ENCODE peak calls at places on chromosomes 12 and 14, in ten cellular contexts. W is astrocyte, F is RPMI7951, Q is heart left ventricle, S is endothelial cell, P is lower lobe of right lung, R is NCI-H524, O is NCI-H1092, D is D721Med, Y is bronchial epithelial cell. A is an unnamed sample.

GRCh38 chr14:34920339-34920738 is 45.2 kb upstream of the BAZ1A start:
- DNase-seq in D (no peak), W (peak; percentile 7), Q (no peak), R (no peak), S (no peak), P (no peak), Y (no peak), O (no peak), F (peak; percentile 13), A (no peak)

GRCh38 chr12:117502633-117503032 is 141.2 kb upstream of the NOS1 start:
- DNase-seq in Q (no peak), Y (no peak), R (no peak), F (no peak), O (no peak), P (no peak), W (no peak), S (no peak), D (no peak), A (no peak)

GRCh38 chr14:30608533-30609006 is 13.5 kb upstream of the SCFD1 start:
- DNase-seq in F (peak; percentile 24), Y (peak; percentile 61), Q (no peak), O (no peak), D (no peak), P (no peak), W (peak; percentile 48), S (no peak), R (peak; percentile 73), A (no peak)

GRCh38 chr14:96192975-96193805 is 11.4 kb upstream of the BDKRB2 start:
- DNase-seq in O (peak; percentile 6), R (no peak), P (no peak), S (no peak), Q (no peak), D (no peak), Y (no peak), W (peak; percentile 15), F (no peak), A (no peak)

GRCh38 chr14:103880334-103880985 is 33.1 kb upstream of the PPP1R13B start:
- DNase-seq in F (peak; percentile 78), Q (peak; percentile 75), P (peak; percentile 90), D (no peak), R (no peak), Y (peak; percentile 26), S (no peak), O (peak; percentile 36), W (peak; percentile 53), A (peak; percentile 87)

GRCh38 chr14:91354221-91354916 is 63.3 kb downstream of the CCDC88C start:
- DNase-seq in S (no peak), O (no peak), D (no peak), P (no peak), W (peak; percentile 65), Y (no peak), R (peak; percentile 86), Q (no peak), F (no peak), A (no peak)

GRCh38 chr12:76449572-76449971 is 101.4 kb upstream of the BBS10 start:
- DNase-seq in F (peak; percentile 57), R (no peak), Q (no peak), S (no peak), D (no peak), Y (peak; percentile 91), W (peak; percentile 60), O (no peak), P (no peak), A (no peak)

GRCh38 chr14:68676511-68676943 is 116.3 kb downstream of the ZFP36L1 start:
- DNase-seq in O (no peak), S (no peak), Y (peak; percentile 99), Q (no peak), R (no peak), P (no peak), D (no peak), W (no peak), F (no peak), A (no peak)

GRCh38 chr12:59660148-59660547 is 64.3 kb downstream of the SLC16A7 start:
- DNase-seq in Q (no peak), Y (no peak), W (no peak), O (no peak), P (no peak), S (no peak), F (no peak), D (no peak), R (no peak), A (no peak)

GRCh38 chr12:105466231-105466900 is 135.9 kb downstream of the C12orf75 start:
- DNase-seq in S (no peak), O (no peak), P (no peak), F (no peak), W (no peak), R (no peak), Q (no peak), D (no peak), Y (no peak), A (no peak)

GRCh38 chr12:85279449-85280137 is 427 bp upstream of the ALX1 start:
- DNase-seq in R (peak; percentile 40), Q (no peak), Y (no peak), D (no peak), W (no peak), F (peak; percentile 61), O (no peak), S (peak; percentile 45), P (peak; percentile 29), A (no peak)